ENCODE peak calls at places on chromosomes 16 and 17, in ten cellular contexts. R is heart left ventricle, N is tibial nerve, V is IMR-90, F is prostate gland, E is uterus, Z is transverse colon, C is lower leg skin, W is GM12891, U is HCT116. B is an unnamed sample.

GRCh38 chr16:1781254-1781653 is 1.1 kb downstream of the SPSB3 start:
- DNase-seq in R (no peak), N (no peak), V (no peak), F (no peak), E (no peak), Z (no peak), C (no peak), W (no peak), U (no peak), B (no peak)

GRCh38 chr17:56599093-56599492 is 5.6 kb downstream of the NOG start:
- DNase-seq in R (no peak), N (no peak), V (no peak), F (no peak), E (no peak), Z (no peak), C (no peak), W (no peak), U (no peak), B (no peak)

GRCh38 chr16:74936902-74937560 is 47.9 kb downstream of the WDR59 start:
- DNase-seq in R (no peak), N (no peak), V (peak), F (no peak), E (no peak), Z (no peak), C (no peak), W (peak), U (no peak), B (peak)

GRCh38 chr16:51556694-51557327 is 405.7 kb upstream of the SALL1 start:
- DNase-seq in R (no peak), N (peak), V (peak), F (no peak), E (peak), Z (peak), C (peak), W (no peak), U (no peak), B (no peak)

GRCh38 chr16:28082624-28083023 is 19.1 kb upstream of the GSG1L start:
- DNase-seq in R (no peak), N (peak), V (no peak), F (peak), E (no peak), Z (peak), C (peak), W (no peak), U (no peak), B (no peak)

GRCh38 chr16:81003610-81004460 is 2.9 kb downstream of the CMC2 start:
- DNase-seq in R (no peak), N (no peak), V (peak), F (no peak), E (no peak), Z (no peak), C (no peak), W (no peak), U (no peak), B (no peak)

GRCh38 chr16:28569011-28569410 is 15.3 kb downstream of the SGF29 start:
- DNase-seq in R (no peak), N (no peak), V (peak), F (no peak), E (no peak), Z (no peak), C (no peak), W (no peak), U (no peak), B (no peak)

GRCh38 chr17:43599835-43600234 is 53.7 kb upstream of the ETV4 start:
- DNase-seq in R (no peak), N (peak), V (peak), F (no peak), E (peak), Z (no peak), C (peak), W (no peak), U (no peak), B (no peak)

GRCh38 chr17:83118071-83118841 is 38.8 kb downstream of the METRNL start:
- DNase-seq in R (no peak), N (no peak), V (no peak), F (no peak), E (no peak), Z (no peak), C (no peak), W (no peak), U (no peak), B (no peak)

GRCh38 chr17:40554646-40555295 is 10.5 kb downstream of the CCR7 start:
- DNase-seq in R (no peak), N (no peak), V (no peak), F (no peak), E (peak), Z (no peak), C (peak), W (no peak), U (no peak), B (no peak)

GRCh38 chr17:45131616-45132301 is 556 bp downstream of the PLCD3 start:
- DNase-seq in R (peak), N (no peak), V (no peak), F (no peak), E (peak), Z (peak), C (no peak), W (no peak), U (no peak), B (peak)
- TF ChIP-seq POLR2A in R (no peak), N (no peak), V (no peak), F (no peak), E (no peak), Z (no peak), C (no peak), W (no peak), U (no peak), B (no peak)

GRCh38 chr17:20157078-20157360 is 147.9 kb downstream of the SPECC1 start:
- DNase-seq in R (no peak), N (no peak), V (no peak), F (no peak), E (no peak), Z (peak), C (no peak), W (no peak), U (no peak), B (no peak)
- TF ChIP-seq POLR2A in R (no peak), N (no peak), V (no peak), F (no peak), E (no peak), Z (no peak), C (no peak), W (no peak), U (no peak), B (no peak)

DNA sequence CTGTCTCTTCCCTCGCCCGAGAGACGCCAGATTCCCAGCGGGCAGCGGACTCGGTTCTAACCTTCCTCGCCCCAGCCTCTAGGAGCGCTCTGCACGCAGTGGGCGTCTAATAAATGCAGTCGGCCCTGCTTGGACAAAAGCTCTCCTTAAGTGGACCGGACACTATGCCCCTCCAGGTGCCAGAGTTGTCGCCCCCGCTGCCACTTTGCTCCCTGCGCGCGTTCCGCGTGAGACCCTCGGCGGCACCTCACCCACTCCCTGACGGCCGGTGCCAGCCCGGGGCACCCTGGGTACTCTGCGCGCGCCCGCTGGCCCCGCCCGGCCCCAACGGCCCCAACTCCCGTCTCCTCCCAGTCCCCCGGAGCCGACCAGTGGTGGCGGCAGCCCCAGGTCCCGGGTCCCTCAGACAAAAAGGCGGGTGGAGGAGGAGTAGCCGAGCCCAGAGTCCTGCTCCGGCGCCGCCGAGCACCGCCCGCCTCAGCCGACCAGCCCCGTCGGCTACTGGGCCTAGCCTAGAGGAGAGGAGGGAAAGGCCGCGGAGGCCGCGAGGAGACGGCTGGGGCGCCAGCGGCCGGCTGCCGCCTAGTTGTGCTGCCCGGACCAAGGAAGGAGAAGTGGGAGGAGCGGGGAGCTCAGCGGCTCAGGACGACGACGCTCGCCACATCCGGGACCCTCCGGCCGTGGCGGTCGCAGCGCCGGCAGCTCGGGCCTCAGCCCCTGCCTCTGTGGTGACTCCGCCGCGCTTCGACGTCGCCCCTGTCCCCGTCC is 123.0 kb downstream of the GOSR1 start:
- DNase-seq in R (peak), N (peak), V (peak), F (peak), E (peak), Z (peak), C (peak), W (peak), U (peak), B (peak)
- TF ChIP-seq POLR2A in R (no peak), N (peak), V (peak), F (peak), E (peak), Z (peak), C (no peak), W (peak), U (peak), B (peak)

GRCh38 chr16:4733211-4733742 is 794 bp downstream of the ANKS3 start:
- DNase-seq in R (no peak), N (no peak), V (no peak), F (no peak), E (no peak), Z (no peak), C (no peak), W (no peak), U (no peak), B (no peak)

GRCh38 chr16:4733747-4734062 is 366 bp downstream of the ANKS3 start:
- DNase-seq in R (peak), N (no peak), V (no peak), F (peak), E (no peak), Z (no peak), C (no peak), W (no peak), U (no peak), B (no peak)

GRCh38 chr16:4736546-4736945 is 2.2 kb downstream of the DNAAF8 start:
- DNase-seq in R (no peak), N (no peak), V (no peak), F (no peak), E (no peak), Z (no peak), C (no peak), W (no peak), U (no peak), B (no peak)

GRCh38 chr16:4734730-4735575 is 616 bp downstream of the DNAAF8 start:
- DNase-seq in R (peak), N (peak), V (peak), F (peak), E (peak), Z (peak), C (peak), W (peak), U (peak), B (peak)

GRCh38 chr16:4734063-4734729 is at the start of the genes ANKS3 and DNAAF8:
- DNase-seq in R (peak), N (peak), V (peak), F (peak), E (peak), Z (peak), C (peak), W (peak), U (peak), B (peak)
- TF ChIP-seq POLR2A in R (no peak), N (peak), V (no peak), F (no peak), E (no peak), Z (no peak), C (no peak), W (peak), U (peak), B (peak)

GRCh38 chr16:88681084-88681680 is 5.1 kb downstream of the SNAI3 start:
- DNase-seq in R (peak), N (no peak), V (no peak), F (no peak), E (no peak), Z (peak), C (no peak), W (peak), U (no peak), B (no peak)
- TF ChIP-seq POLR2A in R (no peak), N (no peak), V (no peak), F (no peak), E (no peak), Z (no peak), C (no peak), W (peak), U (no peak), B (no peak)

DNA sequence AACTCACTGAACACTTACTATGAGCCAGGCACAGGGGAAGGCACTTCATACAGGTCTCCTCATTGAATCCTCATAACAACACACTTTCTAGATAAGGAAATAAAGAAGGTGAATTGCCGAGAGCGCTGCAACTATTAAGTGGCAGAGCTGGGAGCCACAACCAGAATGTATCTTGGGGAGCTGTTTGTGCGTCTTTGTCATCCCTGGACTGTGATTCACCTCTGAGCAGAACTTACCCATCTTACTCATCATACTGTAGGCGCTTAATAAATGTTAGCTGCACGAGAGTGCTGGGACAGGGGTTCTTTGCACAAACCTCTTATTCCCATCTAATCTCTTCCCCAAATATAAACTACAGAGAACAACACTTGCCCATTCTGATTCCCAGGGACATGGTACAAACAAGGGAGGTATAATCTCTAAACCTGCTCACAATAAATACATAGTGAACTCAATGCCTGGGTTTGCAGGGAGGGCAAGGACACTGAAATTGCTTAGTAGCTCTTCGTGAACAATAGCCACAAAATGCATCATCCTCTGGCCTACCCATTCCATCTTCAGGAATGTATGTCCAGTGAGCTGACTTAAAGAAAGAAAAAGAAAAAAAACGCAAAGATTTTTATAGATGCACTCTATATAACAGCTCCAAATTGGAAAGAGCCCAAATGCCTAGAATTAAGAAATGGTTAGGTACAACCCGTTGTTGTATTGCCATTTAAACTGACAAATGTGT is 43.0 kb downstream of the MYO18A start:
- DNase-seq in R (no peak), N (no peak), V (peak), F (no peak), E (no peak), Z (no peak), C (no peak), W (no peak), U (no peak), B (no peak)
- TF ChIP-seq POLR2A in R (no peak), N (no peak), V (no peak), F (no peak), E (no peak), Z (no peak), C (no peak), W (no peak), U (no peak), B (no peak)

DNA sequence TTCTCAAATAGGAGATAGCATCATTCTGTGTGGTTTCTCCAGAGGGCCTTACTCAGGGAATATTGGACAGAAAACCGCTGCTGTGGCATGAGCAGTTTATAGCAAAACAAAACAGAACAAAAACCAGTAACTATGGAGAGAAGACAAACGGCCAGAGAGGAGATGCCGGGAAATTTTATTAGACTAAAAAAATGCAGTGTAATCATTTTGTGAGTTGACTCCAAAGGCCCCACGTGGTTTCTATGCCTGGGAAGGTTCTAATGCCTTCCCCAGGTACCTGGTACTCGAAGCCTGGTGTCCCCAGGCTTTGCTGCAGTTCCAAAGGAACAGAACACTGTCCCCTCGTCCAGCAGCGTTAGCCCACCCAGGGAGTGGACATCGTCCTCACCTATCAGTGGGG is 12.9 kb upstream of the CACNG5 start:
- DNase-seq in R (no peak), N (no peak), V (no peak), F (no peak), E (no peak), Z (no peak), C (no peak), W (no peak), U (no peak), B (no peak)
- TF ChIP-seq POLR2A in R (no peak), N (no peak), V (no peak), F (no peak), E (no peak), Z (no peak), C (no peak), W (no peak), U (no peak), B (no peak)